ENCODE peak calls at places on chromosomes 7 and 10, in eight cellular contexts. One of them, this sample, is unnamed.
A peak's percentile ranks its signal among the peaks of the same experiment; 100 is the strongest.

GRCh38 chr10:120651000-120651399 is 194.0 kb downstream of the PLPP4 start:
- DNase-seq in GM12864: no peak
- DNase-seq in brain microvascular endothelial cell: no peak
- DNase-seq in AG10803: no peak
- DNase-seq in stomach: no peak
- DNase-seq in CD8-positive, alpha-beta T cell: no peak
- DNase-seq in suprapubic skin: no peak
- DNase-seq in nephron progenitor cell: no peak
- DNase-seq in this sample: no peak

GRCh38 chr10:78331391-78331922 is 297.8 kb downstream of the RPS24 start:
- DNase-seq in brain microvascular endothelial cell: peak; percentile 23
- DNase-seq in AG10803: peak; percentile 69
- DNase-seq in CD8-positive, alpha-beta T cell: no peak
- DNase-seq in stomach: no peak
- DNase-seq in GM12864: no peak
- DNase-seq in nephron progenitor cell: no peak
- DNase-seq in suprapubic skin: no peak
- DNase-seq in this sample: no peak

GRCh38 chr7:103795112-103795511 is 194.3 kb downstream of the RELN start:
- DNase-seq in suprapubic skin: no peak
- DNase-seq in nephron progenitor cell: no peak
- DNase-seq in stomach: no peak
- DNase-seq in brain microvascular endothelial cell: no peak
- DNase-seq in CD8-positive, alpha-beta T cell: no peak
- DNase-seq in GM12864: no peak
- DNase-seq in AG10803: no peak
- DNase-seq in this sample: no peak

GRCh38 chr10:37700886-37701780 is 156.3 kb downstream of the ZNF248 start:
- DNase-seq in brain microvascular endothelial cell: no peak
- DNase-seq in stomach: no peak
- DNase-seq in AG10803: no peak
- DNase-seq in GM12864: no peak
- DNase-seq in suprapubic skin: peak; percentile 56
- DNase-seq in nephron progenitor cell: no peak
- DNase-seq in CD8-positive, alpha-beta T cell: no peak
- DNase-seq in this sample: no peak

GRCh38 chr7:20539201-20539600 is 76.3 kb upstream of the ABCB5 start:
- DNase-seq in GM12864: peak; percentile 4
- DNase-seq in brain microvascular endothelial cell: no peak
- DNase-seq in AG10803: peak; percentile 4
- DNase-seq in nephron progenitor cell: no peak
- DNase-seq in stomach: no peak
- DNase-seq in suprapubic skin: no peak
- DNase-seq in CD8-positive, alpha-beta T cell: no peak
- DNase-seq in this sample: peak; percentile 11

GRCh38 chr7:155533827-155534690 is 12.3 kb downstream of the CNPY1 start:
- DNase-seq in stomach: no peak
- DNase-seq in GM12864: no peak
- DNase-seq in brain microvascular endothelial cell: no peak
- DNase-seq in nephron progenitor cell: peak; percentile 75
- DNase-seq in suprapubic skin: no peak
- DNase-seq in CD8-positive, alpha-beta T cell: peak; percentile 4
- DNase-seq in AG10803: no peak
- DNase-seq in this sample: no peak

GRCh38 chr10:114618722-114619121 is 39.4 kb downstream of the ABLIM1 start:
- DNase-seq in AG10803: no peak
- DNase-seq in brain microvascular endothelial cell: no peak
- DNase-seq in suprapubic skin: no peak
- DNase-seq in CD8-positive, alpha-beta T cell: no peak
- DNase-seq in GM12864: no peak
- DNase-seq in nephron progenitor cell: no peak
- DNase-seq in stomach: no peak
- DNase-seq in this sample: no peak

GRCh38 chr10:113261130-113261529 is 291.7 kb upstream of the HABP2 start:
- DNase-seq in nephron progenitor cell: no peak
- DNase-seq in stomach: no peak
- DNase-seq in brain microvascular endothelial cell: no peak
- DNase-seq in GM12864: no peak
- DNase-seq in suprapubic skin: no peak
- DNase-seq in AG10803: no peak
- DNase-seq in CD8-positive, alpha-beta T cell: no peak
- DNase-seq in this sample: no peak

GRCh38 chr10:82660205-82660604 is 785.2 kb downstream of the NRG3 start:
- DNase-seq in suprapubic skin: no peak
- DNase-seq in CD8-positive, alpha-beta T cell: no peak
- DNase-seq in AG10803: no peak
- DNase-seq in GM12864: no peak
- DNase-seq in brain microvascular endothelial cell: no peak
- DNase-seq in nephron progenitor cell: no peak
- DNase-seq in stomach: no peak
- DNase-seq in this sample: no peak

GRCh38 chr7:106608664-106609063 is 52.3 kb downstream of the CCDC71L start:
- DNase-seq in AG10803: no peak
- DNase-seq in CD8-positive, alpha-beta T cell: no peak
- DNase-seq in brain microvascular endothelial cell: no peak
- DNase-seq in suprapubic skin: no peak
- DNase-seq in GM12864: no peak
- DNase-seq in nephron progenitor cell: no peak
- DNase-seq in stomach: no peak
- DNase-seq in this sample: no peak

GRCh38 chr7:101874028-101874427 is 56.6 kb downstream of the CUX1 start:
- DNase-seq in GM12864: no peak
- DNase-seq in brain microvascular endothelial cell: peak; percentile 12
- DNase-seq in stomach: no peak
- DNase-seq in AG10803: peak; percentile 67
- DNase-seq in nephron progenitor cell: no peak
- DNase-seq in CD8-positive, alpha-beta T cell: no peak
- DNase-seq in suprapubic skin: no peak
- DNase-seq in this sample: no peak

GRCh38 chr10:124999433-125000365 is 57.8 kb downstream of the ZRANB1 start:
- DNase-seq in suprapubic skin: peak; percentile 71
- DNase-seq in stomach: peak; percentile 25
- DNase-seq in CD8-positive, alpha-beta T cell: no peak
- DNase-seq in GM12864: no peak
- DNase-seq in nephron progenitor cell: no peak
- DNase-seq in AG10803: peak; percentile 97
- DNase-seq in brain microvascular endothelial cell: peak; percentile 81
- DNase-seq in this sample: no peak

GRCh38 chr10:98262571-98262970 is 5.4 kb downstream of the LOXL4 start:
- DNase-seq in brain microvascular endothelial cell: no peak
- DNase-seq in AG10803: peak; percentile 59
- DNase-seq in suprapubic skin: no peak
- DNase-seq in nephron progenitor cell: no peak
- DNase-seq in CD8-positive, alpha-beta T cell: no peak
- DNase-seq in stomach: peak; percentile 39
- DNase-seq in GM12864: no peak
- DNase-seq in this sample: peak; percentile 53

GRCh38 chr7:70937424-70937823 is 194.5 kb upstream of the GALNT17 start:
- DNase-seq in AG10803: no peak
- DNase-seq in CD8-positive, alpha-beta T cell: no peak
- DNase-seq in brain microvascular endothelial cell: no peak
- DNase-seq in nephron progenitor cell: no peak
- DNase-seq in GM12864: no peak
- DNase-seq in suprapubic skin: no peak
- DNase-seq in stomach: no peak
- DNase-seq in this sample: no peak

GRCh38 chr10:14413583-14413982 is 82.9 kb upstream of the FRMD4A start:
- DNase-seq in stomach: no peak
- DNase-seq in AG10803: no peak
- DNase-seq in GM12864: no peak
- DNase-seq in brain microvascular endothelial cell: no peak
- DNase-seq in suprapubic skin: no peak
- DNase-seq in nephron progenitor cell: no peak
- DNase-seq in CD8-positive, alpha-beta T cell: no peak
- DNase-seq in this sample: no peak

GRCh38 chr7:22572937-22573336 is 72.9 kb upstream of the STEAP1B start:
- DNase-seq in AG10803: peak; percentile 98
- DNase-seq in nephron progenitor cell: no peak
- DNase-seq in suprapubic skin: no peak
- DNase-seq in brain microvascular endothelial cell: peak; percentile 93
- DNase-seq in CD8-positive, alpha-beta T cell: no peak
- DNase-seq in stomach: no peak
- DNase-seq in GM12864: no peak
- DNase-seq in this sample: no peak

GRCh38 chr10:10878944-10879343 is 138.7 kb upstream of the CELF2 start:
- DNase-seq in nephron progenitor cell: no peak
- DNase-seq in GM12864: no peak
- DNase-seq in AG10803: no peak
- DNase-seq in brain microvascular endothelial cell: no peak
- DNase-seq in suprapubic skin: no peak
- DNase-seq in stomach: no peak
- DNase-seq in CD8-positive, alpha-beta T cell: no peak
- DNase-seq in this sample: no peak

GRCh38 chr10:110782616-110783015 is 89.1 kb upstream of the PDCD4 start:
- DNase-seq in AG10803: no peak
- DNase-seq in stomach: no peak
- DNase-seq in CD8-positive, alpha-beta T cell: no peak
- DNase-seq in brain microvascular endothelial cell: no peak
- DNase-seq in nephron progenitor cell: no peak
- DNase-seq in suprapubic skin: no peak
- DNase-seq in GM12864: no peak
- DNase-seq in this sample: no peak

GRCh38 chr7:158133515-158134271 is 453.9 kb downstream of the PTPRN2 start:
- DNase-seq in nephron progenitor cell: no peak
- DNase-seq in brain microvascular endothelial cell: no peak
- DNase-seq in stomach: peak; percentile 13
- DNase-seq in suprapubic skin: peak; percentile 38
- DNase-seq in AG10803: no peak
- DNase-seq in CD8-positive, alpha-beta T cell: no peak
- DNase-seq in GM12864: no peak
- DNase-seq in this sample: no peak

GRCh38 chr7:151822541-151823181 is 54.3 kb downstream of the PRKAG2 start:
- DNase-seq in AG10803: no peak
- DNase-seq in stomach: no peak
- DNase-seq in nephron progenitor cell: no peak
- DNase-seq in GM12864: no peak
- DNase-seq in brain microvascular endothelial cell: no peak
- DNase-seq in suprapubic skin: no peak
- DNase-seq in CD8-positive, alpha-beta T cell: no peak
- DNase-seq in this sample: no peak

GRCh38 chr7:38374507-38374906 is 101.1 kb upstream of the TARP start:
- DNase-seq in nephron progenitor cell: peak; percentile 62
- DNase-seq in brain microvascular endothelial cell: peak; percentile 62
- DNase-seq in CD8-positive, alpha-beta T cell: peak; percentile 52
- DNase-seq in stomach: no peak
- DNase-seq in GM12864: no peak
- DNase-seq in suprapubic skin: no peak
- DNase-seq in AG10803: peak; percentile 20
- DNase-seq in this sample: no peak

GRCh38 chr7:55973747-55974250 is 9.4 kb downstream of the NIPSNAP2 start:
- DNase-seq in CD8-positive, alpha-beta T cell: no peak
- DNase-seq in AG10803: no peak
- DNase-seq in suprapubic skin: no peak
- DNase-seq in GM12864: no peak
- DNase-seq in nephron progenitor cell: no peak
- DNase-seq in stomach: no peak
- DNase-seq in brain microvascular endothelial cell: no peak
- DNase-seq in this sample: no peak

GRCh38 chr10:117078168-117078837 is 59.8 kb downstream of the VAX1 start:
- DNase-seq in suprapubic skin: no peak
- DNase-seq in stomach: no peak
- DNase-seq in nephron progenitor cell: no peak
- DNase-seq in brain microvascular endothelial cell: no peak
- DNase-seq in CD8-positive, alpha-beta T cell: no peak
- DNase-seq in GM12864: no peak
- DNase-seq in AG10803: no peak
- DNase-seq in this sample: no peak
- TF ChIP-seq CTCF in suprapubic skin: no peak
- TF ChIP-seq CTCF in stomach: no peak
- TF ChIP-seq CTCF in nephron progenitor cell: no peak
- TF ChIP-seq CTCF in brain microvascular endothelial cell: no peak
- TF ChIP-seq CTCF in CD8-positive, alpha-beta T cell: no peak
- TF ChIP-seq CTCF in GM12864: no peak
- TF ChIP-seq CTCF in AG10803: no peak
- TF ChIP-seq CTCF in this sample: no peak

GRCh38 chr10:93115661-93116383 is 42.1 kb downstream of the CYP26A1 start:
- DNase-seq in brain microvascular endothelial cell: peak; percentile 37
- DNase-seq in CD8-positive, alpha-beta T cell: peak; percentile 60
- DNase-seq in nephron progenitor cell: peak; percentile 63
- DNase-seq in stomach: peak; percentile 76
- DNase-seq in suprapubic skin: peak; percentile 69
- DNase-seq in AG10803: peak; percentile 38
- DNase-seq in GM12864: no peak
- DNase-seq in this sample: peak; percentile 35
- TF ChIP-seq CTCF in brain microvascular endothelial cell: peak; percentile 71
- TF ChIP-seq CTCF in CD8-positive, alpha-beta T cell: no peak
- TF ChIP-seq CTCF in nephron progenitor cell: no peak
- TF ChIP-seq CTCF in stomach: no peak
- TF ChIP-seq CTCF in suprapubic skin: no peak
- TF ChIP-seq CTCF in AG10803: peak; percentile 63
- TF ChIP-seq CTCF in GM12864: peak; percentile 74
- TF ChIP-seq CTCF in this sample: peak; percentile 53

GRCh38 chr7:7911756-7912155 is 56.8 kb upstream of the GLCCI1 start:
- DNase-seq in GM12864: no peak
- DNase-seq in brain microvascular endothelial cell: no peak
- DNase-seq in AG10803: no peak
- DNase-seq in suprapubic skin: no peak
- DNase-seq in nephron progenitor cell: no peak
- DNase-seq in stomach: no peak
- DNase-seq in CD8-positive, alpha-beta T cell: no peak
- DNase-seq in this sample: no peak
- TF ChIP-seq CTCF in GM12864: no peak
- TF ChIP-seq CTCF in brain microvascular endothelial cell: no peak
- TF ChIP-seq CTCF in AG10803: no peak
- TF ChIP-seq CTCF in suprapubic skin: no peak
- TF ChIP-seq CTCF in nephron progenitor cell: no peak
- TF ChIP-seq CTCF in stomach: no peak
- TF ChIP-seq CTCF in CD8-positive, alpha-beta T cell: no peak
- TF ChIP-seq CTCF in this sample: no peak

GRCh38 chr10:89390875-89391576 is 1.4 kb upstream of the IFIT1 start:
- DNase-seq in AG10803: no peak
- DNase-seq in GM12864: no peak
- DNase-seq in suprapubic skin: no peak
- DNase-seq in CD8-positive, alpha-beta T cell: no peak
- DNase-seq in brain microvascular endothelial cell: no peak
- DNase-seq in stomach: no peak
- DNase-seq in nephron progenitor cell: no peak
- DNase-seq in this sample: no peak

GRCh38 chr10:89392974-89393373 is 551 bp downstream of the IFIT1 start:
- DNase-seq in suprapubic skin: no peak
- DNase-seq in brain microvascular endothelial cell: peak; percentile 65
- DNase-seq in AG10803: peak; percentile 93
- DNase-seq in CD8-positive, alpha-beta T cell: no peak
- DNase-seq in stomach: no peak
- DNase-seq in nephron progenitor cell: no peak
- DNase-seq in GM12864: peak; percentile 39
- DNase-seq in this sample: peak; percentile 72

GRCh38 chr10:89391882-89392756 is at the start of gene IFIT1:
- DNase-seq in AG10803: peak; percentile 93
- DNase-seq in CD8-positive, alpha-beta T cell: peak; percentile 23
- DNase-seq in stomach: peak; percentile 44
- DNase-seq in brain microvascular endothelial cell: peak; percentile 78
- DNase-seq in nephron progenitor cell: no peak
- DNase-seq in GM12864: peak; percentile 91
- DNase-seq in suprapubic skin: no peak
- DNase-seq in this sample: peak; percentile 28

GRCh38 chr10:89384474-89385324 is 6.8 kb downstream of the IFIT1B start:
- DNase-seq in suprapubic skin: no peak
- DNase-seq in nephron progenitor cell: no peak
- DNase-seq in brain microvascular endothelial cell: no peak
- DNase-seq in CD8-positive, alpha-beta T cell: no peak
- DNase-seq in stomach: no peak
- DNase-seq in AG10803: peak; percentile 73
- DNase-seq in GM12864: no peak
- DNase-seq in this sample: peak; percentile 55

GRCh38 chr10:89389254-89389653 is 3.2 kb upstream of the IFIT1 start:
- DNase-seq in CD8-positive, alpha-beta T cell: no peak
- DNase-seq in AG10803: peak; percentile 68
- DNase-seq in brain microvascular endothelial cell: no peak
- DNase-seq in suprapubic skin: no peak
- DNase-seq in stomach: no peak
- DNase-seq in GM12864: no peak
- DNase-seq in nephron progenitor cell: no peak
- DNase-seq in this sample: no peak
- TF ChIP-seq CTCF in CD8-positive, alpha-beta T cell: no peak
- TF ChIP-seq CTCF in AG10803: peak; percentile 67
- TF ChIP-seq CTCF in brain microvascular endothelial cell: peak; percentile 54
- TF ChIP-seq CTCF in suprapubic skin: peak; percentile 20
- TF ChIP-seq CTCF in stomach: no peak
- TF ChIP-seq CTCF in GM12864: peak; percentile 33
- TF ChIP-seq CTCF in nephron progenitor cell: no peak
- TF ChIP-seq CTCF in this sample: no peak